ENCODE peak calls at places on chromosomes 3 and 15, in five cellular contexts. X is ovary, A is DND-41, Z is WERI-Rb-1, U is AG04450. B is an unnamed sample. For H3K27me3, the result is how much of the 10 kb centered on the place peaks cover.

GRCh38 chr3:71217640-71218222 is 365.8 kb downstream of the FOXP1 start:
- DNase-seq in Z (no peak), X (no peak), A (no peak), U (no peak), B (no peak)

GRCh38 chr3:187702507-187703033 is at the start of gene RTP2:
- DNase-seq in U (no peak), X (no peak), Z (no peak), A (no peak), B (no peak)

GRCh38 chr15:51227967-51228783 is 110.2 kb downstream of the CYP19A1 start:
- DNase-seq in U (peak), X (no peak), A (peak), Z (no peak), B (peak)

GRCh38 chr3:62255758-62256157 is 117.6 kb downstream of the FEZF2 start:
- DNase-seq in X (no peak), A (no peak), Z (no peak), U (no peak), B (peak)

GRCh38 chr3:137174514-137174913 is 216.7 kb downstream of the IL20RB start:
- DNase-seq in A (no peak), Z (no peak), U (no peak), X (no peak), B (no peak)

GRCh38 chr15:66721501-66721937 is 19.5 kb downstream of the SMAD6 start:
- DNase-seq in U (no peak), Z (no peak), X (no peak), A (peak), B (no peak)

GRCh38 chr3:31833391-31834165 is 147.5 kb downstream of the OSBPL10 start:
- DNase-seq in A (no peak), U (no peak), X (no peak), Z (no peak), B (no peak)

GRCh38 chr3:14871456-14872200 is 52.9 kb downstream of the FGD5 start:
- DNase-seq in Z (no peak), X (no peak), U (no peak), A (no peak), B (no peak)

GRCh38 chr3:77460326-77460725 is 420.4 kb downstream of the ROBO2 start:
- DNase-seq in U (no peak), A (no peak), X (no peak), Z (no peak), B (no peak)

GRCh38 chr3:4935347-4935746 is 43.9 kb upstream of the BHLHE40 start:
- DNase-seq in Z (no peak), U (no peak), A (no peak), X (no peak), B (no peak)

GRCh38 chr3:128054363-128054762 is 2.1 kb downstream of the SEC61A1 start:
- DNase-seq in U (no peak), X (no peak), A (no peak), Z (no peak), B (no peak)

GRCh38 chr15:55281517-55282227 is 7.9 kb downstream of the RAB27A start:
- DNase-seq in X (no peak), Z (no peak), U (no peak), A (no peak), B (no peak)

GRCh38 chr3:138220788-138221187 is 33.7 kb downstream of the ARMC8 start:
- DNase-seq in A (no peak), Z (no peak), U (no peak), X (no peak), B (no peak)

GRCh38 chr3:194285024-194285858 is 65.9 kb downstream of the CPN2 start:
- DNase-seq in A (no peak), Z (no peak), X (peak), U (no peak), B (no peak)

GRCh38 chr3:46399557-46399956 is 7.3 kb downstream of the CCR5AS start:
- DNase-seq in X (no peak), Z (no peak), A (no peak), U (no peak), B (no peak)

GRCh38 chr3:180690061-180690460 is 10.8 kb upstream of the CCDC39 start:
- DNase-seq in A (no peak), Z (no peak), U (no peak), X (no peak), B (no peak)

GRCh38 chr3:115659253-115659652 is 35.9 kb downstream of the GAP43 start:
- DNase-seq in X (no peak), U (no peak), Z (no peak), A (no peak), B (no peak)
- H3K4me3 ChIP-seq in X (peak), U (no peak), Z (no peak), A (peak), B (peak)

DNA sequence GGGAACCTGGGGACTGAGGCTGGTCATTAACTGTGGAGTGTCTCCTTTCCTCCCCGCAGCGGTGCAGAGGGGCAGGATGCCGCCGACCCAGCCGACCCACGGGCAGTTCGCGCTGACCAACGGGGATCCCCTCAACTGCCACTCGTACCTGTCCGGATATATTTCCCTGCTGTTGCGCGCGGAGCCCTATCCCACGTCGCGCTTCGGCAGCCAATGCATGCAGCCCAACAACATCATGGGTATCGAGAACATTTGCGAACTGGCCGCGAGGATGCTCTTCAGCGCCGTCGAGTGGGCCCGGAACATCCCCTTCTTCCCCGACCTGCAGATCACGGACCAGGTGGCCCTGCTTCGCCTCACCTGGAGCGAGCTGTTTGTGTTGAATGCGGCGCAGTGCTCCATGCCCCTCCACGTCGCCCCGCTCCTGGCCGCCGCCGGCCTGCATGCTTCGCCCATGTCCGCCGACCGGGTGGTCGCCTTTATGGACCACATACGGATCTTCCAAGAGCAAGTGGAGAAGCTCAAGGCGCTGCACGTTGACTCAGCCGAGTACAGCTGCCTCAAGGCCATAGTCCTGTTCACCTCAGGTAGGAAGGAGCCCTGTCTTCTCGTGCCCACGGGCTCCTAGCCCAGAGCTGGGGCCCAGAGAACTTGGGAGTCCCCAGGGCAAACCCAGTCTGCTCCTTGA is 3.7 kb downstream of the NR2F2 start:
- DNase-seq in U (no peak), A (no peak), X (no peak), Z (no peak), B (peak)
- H3K27ac ChIP-seq in U (peak), A (no peak), X (peak), Z (no peak), B (peak)

GRCh38 chr15:96410175-96411055 is 79.9 kb downstream of the NR2F2 start:
- DNase-seq in U (no peak), A (no peak), Z (no peak), X (no peak), B (no peak)
- H3K27me3 ChIP-seq in U (half or more), A (under half), Z (half or more), X (under half), B (under half)

DNA sequence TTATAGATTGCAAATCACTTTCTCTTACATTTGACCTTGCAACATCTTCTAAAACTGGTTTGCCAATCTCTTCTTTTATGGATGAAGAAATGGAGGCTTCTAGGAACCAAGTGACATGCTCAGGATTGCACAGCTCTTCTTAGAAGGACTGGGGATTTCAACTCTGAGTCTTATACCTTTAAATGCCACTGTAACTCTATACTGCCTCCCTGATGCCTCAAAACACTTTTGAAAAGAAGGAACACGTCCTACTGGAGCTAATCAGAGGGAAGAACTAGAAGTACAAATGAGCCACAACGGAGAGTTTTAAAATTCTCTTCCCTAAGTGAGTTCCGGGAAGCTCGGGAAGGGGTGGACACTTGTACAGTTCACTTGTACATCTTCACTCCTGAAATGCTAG is 973 bp upstream of the MITF start:
- DNase-seq in X (no peak), U (no peak), Z (no peak), A (no peak), B (no peak)
- H3K4me3 ChIP-seq in X (peak), U (peak), Z (peak), A (no peak), B (peak)

GRCh38 chr3:126657901-126658300 is 3.0 kb upstream of the TXNRD3 start:
- DNase-seq in X (no peak), Z (no peak), A (no peak), U (no peak), B (no peak)

GRCh38 chr3:126658584-126658983 is 3.7 kb upstream of the TXNRD3 start:
- DNase-seq in Z (no peak), X (no peak), A (no peak), U (no peak), B (no peak)

GRCh38 chr3:126656376-126657134 is 1.6 kb upstream of the TXNRD3 start:
- DNase-seq in X (no peak), Z (no peak), A (no peak), U (no peak), B (no peak)

GRCh38 chr3:126655887-126656286 is 963 bp upstream of the TXNRD3 start:
- DNase-seq in U (no peak), A (no peak), X (no peak), Z (no peak), B (no peak)

DNA sequence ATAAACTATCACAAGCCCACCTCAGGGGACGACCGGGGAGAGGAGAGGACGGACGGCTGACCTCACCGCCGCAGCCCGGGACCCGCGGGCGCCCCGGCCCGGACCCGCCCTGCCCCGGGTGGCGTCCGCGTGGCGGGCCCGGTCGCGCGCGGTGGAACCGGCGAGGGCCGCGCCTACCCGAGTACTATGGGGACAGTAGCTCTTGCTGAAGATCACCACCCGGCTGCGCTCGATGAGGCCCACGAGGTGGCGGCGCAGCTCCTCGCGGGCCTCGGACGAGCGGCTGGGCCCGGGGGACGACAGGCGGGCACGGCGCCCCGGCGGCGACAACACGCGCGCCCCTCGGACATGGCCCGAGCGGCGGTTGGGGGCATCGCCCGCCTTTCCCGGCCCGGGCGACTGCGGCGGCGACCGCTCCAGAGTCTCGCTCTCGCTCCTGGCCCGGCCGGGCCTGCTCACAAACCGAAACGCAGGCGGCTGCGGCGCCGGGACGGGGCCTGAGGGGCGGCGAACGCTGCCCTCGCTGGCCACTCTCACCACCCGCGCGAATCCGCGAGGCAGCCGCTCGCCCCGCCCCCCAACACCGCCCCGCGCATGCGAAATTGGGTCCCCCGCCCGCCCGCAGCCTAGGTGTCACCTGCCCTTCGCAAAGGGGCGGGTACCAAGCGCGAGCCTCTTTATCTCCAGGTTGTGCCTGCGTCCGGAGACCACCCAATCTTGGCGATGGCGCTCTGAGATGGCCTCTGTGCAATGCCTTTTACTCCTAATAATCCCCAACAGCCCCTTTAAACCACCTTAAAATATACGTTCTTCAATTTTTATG is at the start of gene TXNRD3:
- DNase-seq in A (peak), X (peak), U (no peak), Z (peak), B (peak)
- H3K27ac ChIP-seq in A (peak), X (peak), U (no peak), Z (peak), B (peak)

DNA sequence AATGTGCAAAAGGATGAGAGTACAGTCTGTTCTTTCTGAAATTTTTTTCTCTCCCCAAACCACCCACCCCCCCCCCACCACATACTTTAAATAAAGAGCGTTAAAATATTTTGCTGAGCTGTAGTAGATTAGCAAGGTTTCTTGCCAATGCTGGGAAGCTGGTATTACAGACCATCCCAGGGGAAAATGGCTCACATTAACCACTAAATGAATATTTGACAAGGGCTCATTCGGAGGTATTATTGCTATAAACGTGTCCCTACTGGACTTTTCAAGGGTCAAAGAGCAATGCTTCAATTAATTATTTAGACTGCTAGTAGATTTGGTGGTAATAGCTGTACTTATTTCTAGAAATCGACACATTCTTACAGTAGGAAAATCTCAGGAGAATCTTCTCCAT is 5.2 kb downstream of the SOX2 start:
- DNase-seq in A (no peak), U (no peak), Z (no peak), X (no peak), B (no peak)
- H3K27me3 ChIP-seq in A (under half), U (half or more), Z (half or more), X (under half), B (under half)

DNA sequence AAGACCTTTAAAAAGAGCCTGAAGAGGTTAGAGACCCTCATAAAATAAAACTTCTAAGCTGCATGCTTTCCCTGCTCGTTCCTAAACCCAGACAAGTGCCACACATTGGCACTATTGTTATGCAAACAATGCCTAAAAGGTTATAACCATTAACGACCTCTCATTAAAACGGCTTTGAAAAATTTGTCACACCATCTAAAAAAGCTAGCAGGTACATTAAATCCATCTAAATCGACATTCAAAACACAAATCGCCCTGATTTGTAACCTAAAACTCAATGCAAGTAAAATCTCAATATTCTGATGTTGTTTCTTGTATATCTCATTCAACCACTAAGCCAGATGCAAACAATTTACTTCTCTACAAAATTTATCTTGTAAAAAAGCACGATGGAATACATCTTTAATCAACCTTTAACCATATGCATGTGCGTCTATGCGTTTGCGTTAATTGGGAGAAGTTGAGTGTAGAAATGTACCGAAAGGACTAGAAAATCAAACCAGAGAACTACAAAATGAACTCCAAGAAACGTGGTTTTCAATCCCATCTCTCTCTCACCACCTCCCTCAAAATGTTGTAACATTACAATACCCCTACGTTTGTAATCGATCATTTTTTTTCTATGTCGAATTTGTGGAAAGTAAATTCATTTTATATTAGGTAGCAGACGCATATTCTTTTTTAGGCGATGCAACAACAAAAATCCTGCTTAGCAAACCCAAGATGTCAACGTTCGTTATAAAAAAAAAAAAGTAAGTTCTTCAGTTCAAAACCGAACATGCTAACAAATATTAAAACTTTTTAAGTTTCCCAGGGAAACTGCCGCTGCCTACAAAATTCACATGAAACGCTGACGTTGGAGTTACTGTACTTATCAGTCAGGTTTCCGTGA is 1.1 kb downstream of the ALDH1A2 start:
- DNase-seq in Z (no peak), U (no peak), A (no peak), X (no peak), B (no peak)
- H3K4me3 ChIP-seq in Z (no peak), U (no peak), A (no peak), X (peak), B (peak)

DNA sequence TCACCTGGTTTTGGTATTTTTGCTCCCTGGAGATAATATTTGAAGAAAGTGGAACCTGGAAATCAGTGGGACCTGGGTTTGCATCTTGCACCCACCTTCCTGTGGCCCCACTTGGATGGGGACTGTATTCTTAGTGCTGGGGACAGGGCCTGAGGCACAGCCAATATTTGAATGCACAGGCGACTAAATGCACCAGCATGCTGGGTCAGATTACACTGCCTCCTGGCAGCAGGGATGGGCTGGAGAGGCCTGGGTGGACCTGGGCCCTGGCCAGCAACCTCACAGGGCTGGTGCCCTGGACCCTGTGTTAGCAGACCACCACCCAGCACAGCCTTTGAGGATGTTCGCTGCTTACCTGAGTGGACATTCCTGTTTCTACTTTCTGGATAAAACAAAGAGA is 10.5 kb downstream of the ITIH4 start:
- DNase-seq in Z (peak), A (no peak), X (no peak), U (no peak), B (no peak)
- H3K27ac ChIP-seq in Z (no peak), A (no peak), X (no peak), U (no peak), B (no peak)

DNA sequence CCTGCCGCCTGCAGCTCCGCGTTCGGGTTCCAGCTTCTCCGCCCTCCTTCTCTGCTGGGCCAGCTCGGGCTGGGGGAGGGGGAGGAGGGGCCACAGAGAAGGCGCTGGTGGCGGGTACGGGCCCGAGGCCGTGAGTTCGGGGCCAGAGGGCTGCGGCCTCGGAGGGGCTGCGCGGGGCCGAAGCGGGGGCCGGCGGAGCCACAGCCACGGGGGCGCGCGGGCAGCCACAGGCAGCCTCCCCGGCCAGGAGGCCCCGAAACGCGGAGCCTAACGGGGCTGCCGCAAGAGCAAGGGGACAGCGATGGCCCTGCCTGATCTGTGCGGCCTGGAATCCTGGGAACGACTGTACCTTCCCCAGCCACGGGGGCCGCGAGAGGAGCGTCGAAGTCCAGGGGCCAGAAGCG is 8.6 kb upstream of the FRG2C start:
- DNase-seq in Z (no peak), A (no peak), X (no peak), U (no peak), B (peak)
- H3K27me3 ChIP-seq in Z (under half), A (under half), X (under half), U (under half), B (under half)

B was measured in right cardiac atrium.